ENCODE peak calls at places on chromosome 12, in four cellular contexts. I is IMR-90, L is K562, B is GM12878. X is an unnamed sample.

GRCh38 chr12:124527861-124528561 is 39.4 kb downstream of the NCOR2 start:
- DNase-seq in I (no peak), L (no peak), B (no peak), X (no peak)

GRCh38 chr12:90152897-90153624 is 444.4 kb upstream of the ATP2B1 start:
- DNase-seq in I (no peak), L (no peak), B (no peak), X (no peak)

GRCh38 chr12:108457006-108457733 is 57.9 kb upstream of the FICD start:
- DNase-seq in I (peak; percentile 34), L (peak; percentile 75), B (peak; percentile 34), X (peak; percentile 68)

GRCh38 chr12:80262372-80263170 is 163.2 kb downstream of the OTOGL start:
- DNase-seq in I (peak; percentile 26), L (no peak), B (no peak), X (no peak)

GRCh38 chr12:113724703-113725556 is 241.2 kb downstream of the RBM19 start:
- DNase-seq in I (no peak), L (peak; percentile 26), B (no peak), X (peak; percentile 57)

GRCh38 chr12:52687527-52688385 is 7.5 kb upstream of the KRT1 start:
- DNase-seq in I (no peak), L (no peak), B (no peak), X (no peak)

GRCh38 chr12:89160716-89161123 is 191.6 kb downstream of the DUSP6 start:
- DNase-seq in I (peak; percentile 88), L (peak; percentile 8), B (no peak), X (peak; percentile 14)

GRCh38 chr12:57815177-57816000 is 3.1 kb downstream of the AVIL start:
- DNase-seq in I (no peak), L (peak; percentile 47), B (no peak), X (peak; percentile 33)

GRCh38 chr12:96177013-96177412 is 17.2 kb upstream of the ELK3 start:
- DNase-seq in I (peak; percentile 82), L (no peak), B (no peak), X (no peak)

GRCh38 chr12:120489018-120489417 is 6.9 kb upstream of the DYNLL1 start:
- DNase-seq in I (peak; percentile 49), L (no peak), B (no peak), X (no peak)

GRCh38 chr12:3896851-3897351 is 23.7 kb upstream of the PARP11 start:
- DNase-seq in I (no peak), L (no peak), B (no peak), X (no peak)

GRCh38 chr12:125794401-125794800 is 729.2 kb downstream of the AACS start:
- DNase-seq in I (no peak), L (no peak), B (no peak), X (no peak)

GRCh38 chr12:32455607-32456063 is 56.3 kb downstream of the FGD4 start:
- DNase-seq in I (peak; percentile 82), L (peak; percentile 62), B (no peak), X (peak; percentile 56)

GRCh38 chr12:65891219-65891618 is 66.9 kb downstream of the HMGA2 start:
- DNase-seq in I (peak; percentile 57), L (no peak), B (no peak), X (no peak)

GRCh38 chr12:83468988-83469908 is 782.5 kb downstream of the TMTC2 start:
- DNase-seq in I (no peak), L (no peak), B (no peak), X (no peak)

GRCh38 chr12:23349550-23349949 is 599.9 kb downstream of the SOX5 start:
- DNase-seq in I (no peak), L (no peak), B (no peak), X (no peak)

GRCh38 chr12:13197526-13198141 is 1.1 kb downstream of the EMP1 start:
- DNase-seq in I (peak; percentile 36), L (no peak), B (no peak), X (no peak)

GRCh38 chr12:12548713-12549112 is 13.9 kb downstream of the DUSP16 start:
- DNase-seq in I (no peak), L (no peak), B (no peak), X (peak; percentile 40)

GRCh38 chr12:29389295-29389919 is 8.4 kb upstream of the ERGIC2 start:
- DNase-seq in I (no peak), L (no peak), B (no peak), X (no peak)

GRCh38 chr12:54601841-54602240 is 13.4 kb upstream of the PPP1R1A start:
- DNase-seq in I (no peak), L (peak; percentile 19), B (no peak), X (no peak)

GRCh38 chr12:89087876-89088275 is 264.4 kb downstream of the DUSP6 start:
- DNase-seq in I (no peak), L (no peak), B (no peak), X (no peak)

GRCh38 chr12:122738561-122738960 is 7.9 kb upstream of the HCAR1 start:
- DNase-seq in I (no peak), L (no peak), B (no peak), X (no peak)

GRCh38 chr12:3520711-3521110 is 29.7 kb downstream of the PRMT8 start:
- DNase-seq in I (no peak), L (no peak), B (no peak), X (no peak)

GRCh38 chr12:120263725-120264040 is 1.8 kb downstream of the PXN start:
- DNase-seq in I (no peak), L (no peak), B (no peak), X (no peak)

GRCh38 chr12:116136340-116136739 is 141.2 kb downstream of the MED13L start:
- DNase-seq in I (peak; percentile 85), L (no peak), B (no peak), X (no peak)

GRCh38 chr12:120490833-120491512 is 4.9 kb upstream of the DYNLL1 start:
- DNase-seq in I (no peak), L (no peak), B (no peak), X (no peak)

GRCh38 chr12:90065301-90065801 is 356.7 kb upstream of the ATP2B1 start:
- DNase-seq in I (no peak), L (no peak), B (no peak), X (no peak)

GRCh38 chr12:44372259-44372658 is 503.9 kb downstream of the NELL2 start:
- DNase-seq in I (peak; percentile 60), L (no peak), B (no peak), X (peak; percentile 7)

GRCh38 chr12:44375694-44376093 is 500.4 kb downstream of the NELL2 start:
- DNase-seq in I (no peak), L (no peak), B (no peak), X (no peak)

GRCh38 chr12:44367916-44368315 is 508.2 kb downstream of the NELL2 start:
- DNase-seq in I (no peak), L (no peak), B (no peak), X (no peak)

DNA sequence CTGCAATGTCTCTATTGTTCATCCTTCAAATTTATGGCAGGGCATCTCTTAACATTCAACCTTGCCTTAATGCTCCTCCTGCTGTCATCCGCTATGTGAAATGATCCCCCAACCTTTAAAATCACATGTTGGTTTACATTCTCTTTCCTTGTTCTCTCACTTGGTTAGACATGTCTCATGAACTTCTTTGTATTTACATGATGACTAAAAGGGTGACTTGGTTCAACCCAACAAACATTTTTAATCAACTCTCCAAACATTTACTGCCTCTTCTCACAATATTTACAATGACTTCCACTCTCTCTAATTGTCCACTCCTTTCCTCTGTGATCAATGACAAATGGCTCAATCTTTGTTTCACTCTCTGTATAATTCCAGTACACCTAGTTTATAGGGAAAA is 506.1 kb downstream of the NELL2 start:
- DNase-seq in I (no peak), L (no peak), B (no peak), X (no peak)
- TF ChIP-seq RCOR1 in I (no peak), L (no peak), B (no peak), X (no peak)

GRCh38 chr12:93763746-93764147 is 86.6 kb downstream of the CRADD start:
- DNase-seq in I (no peak), L (peak; percentile 60), B (no peak), X (no peak)

GRCh38 chr12:93772003-93772402 is 94.8 kb downstream of the CRADD start:
- DNase-seq in I (no peak), L (no peak), B (no peak), X (no peak)

GRCh38 chr12:93766802-93767523 is 89.8 kb downstream of the CRADD start:
- DNase-seq in I (peak; percentile 76), L (peak; percentile 61), B (no peak), X (peak; percentile 41)

GRCh38 chr12:93766371-93766770 is 89.2 kb downstream of the CRADD start:
- DNase-seq in I (no peak), L (no peak), B (no peak), X (no peak)

DNA sequence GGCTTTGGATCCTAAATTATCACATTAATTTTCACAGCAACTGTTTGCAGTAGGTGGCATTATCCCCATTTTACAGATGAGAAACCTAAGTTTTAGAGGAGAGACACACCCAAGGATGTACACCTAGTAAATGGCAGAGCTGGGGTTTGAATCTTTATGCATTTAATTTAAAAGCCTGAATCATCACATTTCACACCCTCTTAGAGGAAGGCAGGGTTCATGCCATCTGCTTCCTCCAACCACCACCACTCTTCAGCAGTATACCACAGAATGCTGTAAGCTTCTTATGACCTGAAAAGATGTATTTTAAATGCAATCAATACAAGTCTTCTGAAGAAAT is 90.3 kb downstream of the CRADD start:
- DNase-seq in I (no peak), L (no peak), B (no peak), X (no peak)
- H2AFZ ChIP-seq in I (no peak overlapping the region), L (no peak overlapping the region), B (no peak overlapping the region), X (peak overlapping the region; percentile 44)

DNA sequence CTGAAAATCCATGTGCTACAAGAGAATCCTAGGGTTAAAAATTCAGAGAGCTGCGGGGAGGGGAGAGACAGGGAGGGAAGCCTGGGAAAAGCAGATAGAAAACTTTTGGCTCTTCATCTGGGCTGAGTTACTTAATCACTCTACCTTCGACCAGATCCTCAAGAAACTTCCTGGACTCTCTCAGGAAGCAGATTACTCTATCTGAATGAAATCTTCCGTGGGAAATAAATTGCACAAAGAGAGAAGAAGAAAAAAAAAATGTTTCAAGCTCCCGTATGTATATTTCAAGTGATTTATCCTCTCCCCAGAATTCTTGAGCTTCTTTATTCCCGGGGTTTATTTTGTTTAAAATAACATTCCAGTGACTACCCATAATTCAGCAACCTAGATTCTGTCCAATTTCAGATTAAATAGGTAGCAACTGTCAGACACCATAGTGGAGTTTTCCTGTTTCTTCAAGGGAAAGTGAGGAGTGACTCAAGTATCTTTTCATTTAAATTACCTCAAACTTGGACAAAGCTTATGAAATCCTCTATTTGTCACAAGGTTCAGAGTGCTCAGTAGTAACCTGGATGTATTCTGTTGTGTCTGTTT is 163.7 kb downstream of the MYRFL start:
- DNase-seq in I (peak; percentile 65), L (no peak), B (no peak), X (no peak)
- TF ChIP-seq RCOR1 in I (no peak), L (no peak), B (no peak), X (no peak)

DNA sequence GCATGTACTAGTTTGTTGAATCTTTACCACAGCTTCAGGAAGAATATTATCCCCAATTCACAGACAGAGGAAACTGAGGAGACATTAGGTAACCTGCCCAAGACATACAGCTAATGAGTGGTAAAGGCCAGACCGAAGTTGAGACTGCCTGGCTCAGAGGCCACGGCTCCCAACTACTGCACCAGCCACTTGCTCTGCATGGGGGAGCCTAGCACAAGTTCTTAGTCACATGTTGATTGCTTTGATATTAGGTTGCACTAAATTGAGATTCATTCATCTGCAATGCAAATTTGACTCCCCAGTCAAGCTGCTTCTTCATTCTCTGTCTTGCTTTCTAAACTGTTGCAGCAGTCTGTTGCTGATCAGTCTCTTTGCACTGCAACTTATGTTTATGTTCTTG is 26.0 kb upstream of the POLR3B start:
- DNase-seq in I (no peak), L (no peak), B (no peak), X (no peak)
- H2AFZ ChIP-seq in I (no peak overlapping the region), L (no peak overlapping the region), B (no peak overlapping the region), X (no peak overlapping the region)

X was measured in SK-N-SH.